ENCODE peak calls at places on chromosome 1, in six cellular contexts. T is SHP77; Z is HEK293T; U is stimulated activated CD4-positive, alpha-beta T cell treated with anti-CD3 and anti-CD28 coated beads, Interleukin-1b, Interleukin-23, amount 100 ng/mL, for 1 hour; R is AG08395; K is activated CD4-positive, alpha-beta T cell treated with anti-CD3 and anti-CD28 coated beads, Interleukin-2, amount 50 U/mL, for 1 hour. A is an unnamed sample.
A peak's percentile ranks its signal among the peaks of the same experiment; 100 is the strongest.

GRCh38 chr1:147084273-147085096 is 87.8 kb downstream of the PRKAB2 start:
- DNase-seq in K (peak; percentile 67), U (peak; percentile 12), Z (peak; percentile 92), T (peak; percentile 98), R (peak; percentile 78), A (peak; percentile 90)

GRCh38 chr1:12601690-12602632 is 16.0 kb downstream of the DHRS3 start:
- DNase-seq in Z (no peak), U (no peak), R (peak; percentile 71), K (no peak), T (no peak), A (no peak)

GRCh38 chr1:204190212-204191211 is 5.8 kb downstream of the KISS1 start:
- DNase-seq in Z (no peak), U (no peak), R (peak; percentile 52), K (no peak), T (no peak), A (no peak)

GRCh38 chr1:47444578-47445465 is 7.0 kb downstream of the FOXD2 start:
- DNase-seq in K (no peak), Z (no peak), U (no peak), R (peak; percentile 21), T (no peak), A (no peak)

GRCh38 chr1:1212780-1213152 is 1.2 kb downstream of the TNFRSF4 start:
- DNase-seq in Z (no peak), K (peak; percentile 41), U (no peak), T (no peak), R (no peak), A (no peak)

GRCh38 chr1:24384251-24385090 is 29.1 kb downstream of the STPG1 start:
- DNase-seq in Z (no peak), T (no peak), U (no peak), R (peak; percentile 68), K (no peak), A (no peak)

GRCh38 chr1:207518608-207519239 is 22.8 kb downstream of the CR1 start:
- DNase-seq in T (no peak), K (no peak), Z (no peak), U (no peak), R (no peak), A (no peak)

GRCh38 chr1:175600721-175601440 is 142.5 kb downstream of the TNR start:
- DNase-seq in U (no peak), Z (no peak), R (no peak), K (no peak), T (no peak), A (no peak)

GRCh38 chr1:226787071-226787470 is 48.0 kb upstream of the ITPKB start:
- DNase-seq in K (no peak), U (no peak), R (no peak), Z (no peak), T (no peak), A (no peak)

GRCh38 chr1:3700631-3701030 is 48.3 kb downstream of the TP73 start:
- DNase-seq in Z (no peak), R (no peak), T (no peak), K (no peak), U (no peak), A (no peak)

GRCh38 chr1:220565670-220566069 is 37.7 kb downstream of the MARK1 start:
- DNase-seq in R (no peak), U (no peak), K (no peak), T (no peak), Z (no peak), A (no peak)

GRCh38 chr1:155179107-155180031 is 5.7 kb downstream of the TRIM46 start:
- DNase-seq in K (no peak), R (no peak), U (no peak), Z (no peak), T (no peak), A (no peak)

GRCh38 chr1:182329471-182329870 is 62.1 kb downstream of the GLUL start:
- DNase-seq in K (no peak), T (no peak), U (no peak), Z (no peak), R (no peak), A (no peak)

A was measured in cerebellar cortex.